ENCODE peak calls at places on chromosomes 11 and 22, in six cellular contexts. D, Y, G, C, T and P are unnamed samples.

GRCh38 chr22:26339755-26340154 is 89.3 kb upstream of the ASPHD2 start:
- DNase-seq in D (no peak), Y (no peak), G (peak), C (no peak), T (no peak), P (no peak)

GRCh38 chr22:30485362-30485988 is 13.7 kb upstream of the SEC14L3 start:
- DNase-seq in D (peak), Y (peak), G (peak), C (peak), T (peak), P (peak)

GRCh38 chr11:122976734-122977454 is 4.7 kb downstream of the BSX start:
- DNase-seq in D (no peak), Y (no peak), G (no peak), C (no peak), T (no peak), P (no peak)

GRCh38 chr11:65430406-65431217 is 8.0 kb downstream of the NEAT1 start:
- DNase-seq in D (peak), Y (peak), G (peak), C (no peak), T (peak), P (peak)

GRCh38 chr22:50048066-50048765 is 9.9 kb downstream of the TTLL8 start:
- DNase-seq in D (no peak), Y (no peak), G (no peak), C (no peak), T (no peak), P (no peak)

GRCh38 chr11:36135062-36135461 is 154.2 kb downstream of the COMMD9 start:
- DNase-seq in D (no peak), Y (no peak), G (no peak), C (no peak), T (no peak), P (no peak)

GRCh38 chr11:104967493-104968364 is 645 bp downstream of the CASP4 start:
- DNase-seq in D (no peak), Y (peak), G (no peak), C (no peak), T (no peak), P (no peak)

GRCh38 chr11:125743681-125744080 is 2.4 kb upstream of the PATE1 start:
- DNase-seq in D (no peak), Y (no peak), G (no peak), C (no peak), T (no peak), P (no peak)

GRCh38 chr11:84714316-84714780 is 912.8 kb downstream of the DLG2 start:
- DNase-seq in D (peak), Y (peak), G (peak), C (no peak), T (peak), P (peak)

GRCh38 chr11:12105471-12105870 is 4.9 kb upstream of the MICAL2 start:
- DNase-seq in D (no peak), Y (no peak), G (no peak), C (no peak), T (no peak), P (peak)

GRCh38 chr22:23066200-23067022 is 3.9 kb upstream of the GNAZ start:
- DNase-seq in D (no peak), Y (no peak), G (no peak), C (no peak), T (no peak), P (peak)

GRCh38 chr22:49602481-49602880 is 225.2 kb downstream of the BRD1 start:
- DNase-seq in D (no peak), Y (no peak), G (no peak), C (no peak), T (no peak), P (no peak)

GRCh38 chr11:79482800-79483199 is 42.0 kb upstream of the TENM4 start:
- DNase-seq in D (no peak), Y (peak), G (no peak), C (no peak), T (no peak), P (no peak)

GRCh38 chr22:40156001-40156516 is 21.7 kb upstream of the TNRC6B start:
- DNase-seq in D (no peak), Y (peak), G (peak), C (no peak), T (peak), P (no peak)

GRCh38 chr11:104490182-104490581 is 326.2 kb upstream of the PDGFD start:
- DNase-seq in D (no peak), Y (no peak), G (no peak), C (no peak), T (no peak), P (no peak)

GRCh38 chr11:94193288-94193687 is 64.6 kb downstream of the PANX1 start:
- DNase-seq in D (peak), Y (no peak), G (peak), C (no peak), T (no peak), P (no peak)

GRCh38 chr11:44530413-44531115 is 34.9 kb upstream of the CD82 start:
- DNase-seq in D (no peak), Y (no peak), G (peak), C (no peak), T (no peak), P (no peak)

GRCh38 chr11:20315800-20316199 is 47.7 kb upstream of the HTATIP2 start:
- DNase-seq in D (no peak), Y (no peak), G (no peak), C (no peak), T (no peak), P (no peak)